ENCODE peak calls at places on chromosomes 7 and 10, in four cellular contexts. B is AG09319, Y is kidney epithelial cell, J is fibroblast of pulmonary artery. E is an unnamed sample.

GRCh38 chr10:9302142-9302746 is 1247.8 kb downstream of the GATA3 start:
- DNase-seq in B (peak), Y (peak), J (peak), E (peak)

GRCh38 chr10:132142396-132143161 is 44.2 kb upstream of the DPYSL4 start:
- DNase-seq in B (no peak), Y (no peak), J (peak), E (no peak)

GRCh38 chr7:21448974-21449373 is 21.1 kb downstream of the SP4 start:
- DNase-seq in B (no peak), Y (no peak), J (no peak), E (no peak)

GRCh38 chr10:79581044-79581443 is 20.8 kb upstream of the SFTPA2 start:
- DNase-seq in B (no peak), Y (no peak), J (no peak), E (no peak)

GRCh38 chr10:86248062-86248461 is 118.5 kb downstream of the GRID1 start:
- DNase-seq in B (no peak), Y (no peak), J (no peak), E (no peak)

GRCh38 chr7:7323352-7323751 is 141.0 kb downstream of the C1GALT1 start:
- DNase-seq in B (no peak), Y (peak), J (no peak), E (peak)

GRCh38 chr10:70899096-70899495 is 10.7 kb upstream of the PCBD1 start:
- DNase-seq in B (no peak), Y (no peak), J (no peak), E (no peak)

GRCh38 chr10:127046975-127047877 is 142.0 kb downstream of the DOCK1 start:
- DNase-seq in B (no peak), Y (no peak), J (peak), E (no peak)

GRCh38 chr10:85642082-85642420 is 724.5 kb downstream of the GRID1 start:
- DNase-seq in B (no peak), Y (no peak), J (peak), E (no peak)

GRCh38 chr10:60818134-60818770 is 40.0 kb downstream of the CDK1 start:
- DNase-seq in B (no peak), Y (no peak), J (peak), E (no peak)

GRCh38 chr7:44477063-44477830 is 13.2 kb downstream of the NUDCD3 start:
- DNase-seq in B (peak), Y (no peak), J (peak), E (peak)

GRCh38 chr10:81817611-81818160 is 57.3 kb upstream of the NRG3 start:
- DNase-seq in B (no peak), Y (no peak), J (no peak), E (no peak)

GRCh38 chr10:6140141-6140841 is 51.5 kb downstream of the RBM17 start:
- DNase-seq in B (no peak), Y (no peak), J (no peak), E (no peak)

GRCh38 chr7:75565129-75565528 is 73.0 kb downstream of the SPDYE5 start:
- DNase-seq in B (peak), Y (peak), J (peak), E (peak)

GRCh38 chr10:48458662-48459048 is 146.2 kb downstream of the ARHGAP22 start:
- DNase-seq in B (no peak), Y (no peak), J (no peak), E (no peak)

DNA sequence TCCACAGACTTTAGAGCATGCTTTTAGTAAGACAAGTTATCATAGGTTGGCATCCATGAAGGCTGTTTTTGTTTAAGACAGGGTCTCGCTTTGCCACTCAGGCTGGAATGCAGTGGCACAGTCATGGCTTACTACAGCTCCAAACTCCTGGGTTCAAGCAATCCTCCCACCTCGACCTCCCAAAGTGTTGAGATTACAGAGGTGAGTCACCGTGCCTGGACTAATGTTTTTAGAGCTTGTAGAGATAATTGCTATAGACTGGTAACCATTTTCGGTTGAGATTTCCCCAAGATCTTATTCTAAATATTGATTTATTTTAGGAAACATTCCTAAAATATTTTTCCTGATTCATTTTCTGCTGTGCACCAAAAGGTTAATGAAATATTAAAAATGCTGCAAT is 5.4 kb upstream of the ZNF398 start:
- DNase-seq in B (no peak), Y (no peak), J (no peak), E (no peak)
- TF ChIP-seq CTCF in B (no peak), Y (no peak), J (no peak), E (no peak)

GRCh38 chr10:49592726-49593563 is 17.2 kb upstream of the SLC18A3 start:
- DNase-seq in B (no peak), Y (no peak), J (peak), E (no peak)
- TF ChIP-seq CTCF in B (peak), Y (peak), J (peak), E (peak)

DNA sequence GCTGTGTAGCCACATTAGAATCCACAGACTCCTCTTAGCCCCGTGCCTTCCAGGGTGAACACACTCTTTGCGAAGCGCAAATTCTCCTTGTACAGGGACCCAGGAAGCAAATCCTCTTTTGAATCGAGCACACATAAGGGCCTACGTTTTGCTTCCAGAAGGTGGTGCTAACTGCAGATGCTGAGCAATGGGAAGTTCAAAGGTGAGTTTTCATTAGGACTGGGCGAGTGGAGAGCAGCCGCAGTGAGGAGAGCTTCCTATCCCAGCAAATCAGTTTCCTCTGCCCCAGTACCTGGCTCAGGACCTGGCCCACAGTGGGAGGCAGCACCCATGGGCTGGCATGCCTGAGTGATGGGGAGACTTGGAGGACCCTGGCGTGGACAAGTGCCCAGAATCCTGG is 23.5 kb upstream of the GPR26 start:
- DNase-seq in B (no peak), Y (no peak), J (no peak), E (no peak)
- TF ChIP-seq CTCF in B (no peak), Y (peak), J (no peak), E (peak)

GRCh38 chr7:92255308-92255707 is 9.5 kb downstream of the ANKIB1 start:
- DNase-seq in B (peak), Y (no peak), J (peak), E (no peak)
- TF ChIP-seq CTCF in B (no peak), Y (no peak), J (no peak), E (no peak)

DNA sequence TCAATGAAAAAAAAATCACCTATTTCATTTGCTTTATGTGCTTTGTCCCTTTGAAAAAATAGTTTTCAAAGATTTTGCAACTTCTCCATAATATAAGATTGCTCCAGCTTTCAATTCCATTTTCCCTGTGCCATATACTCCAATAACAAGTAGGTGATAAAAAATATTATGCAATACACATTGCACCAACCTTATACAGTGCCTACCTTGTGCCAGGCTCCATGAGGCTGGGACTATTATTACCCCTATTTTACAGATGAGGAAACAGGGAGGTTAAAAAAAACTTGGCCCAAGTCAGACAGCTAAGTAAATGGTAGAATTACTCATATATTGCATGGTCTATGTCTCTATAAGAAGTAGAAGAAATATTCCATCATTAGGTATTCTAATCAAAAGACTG is 57.8 kb downstream of the BRAF start:
- DNase-seq in B (no peak), Y (no peak), J (no peak), E (no peak)
- TF ChIP-seq CTCF in B (no peak), Y (no peak), J (no peak), E (no peak)

GRCh38 chr7:92360387-92360786 is 86.9 kb upstream of the GATAD1 start:
- DNase-seq in B (no peak), Y (no peak), J (peak), E (no peak)
- TF ChIP-seq CTCF in B (no peak), Y (no peak), J (no peak), E (no peak)

GRCh38 chr7:155298834-155299538 is 1.3 kb downstream of the INSIG1 start:
- DNase-seq in B (peak), Y (peak), J (peak), E (peak)
- TF ChIP-seq CTCF in B (no peak), Y (no peak), J (no peak), E (no peak)

GRCh38 chr7:98834949-98835348 is 34.9 kb downstream of the TMEM130 start:
- DNase-seq in B (no peak), Y (no peak), J (no peak), E (no peak)

GRCh38 chr7:98840604-98841508 is 29.0 kb downstream of the TMEM130 start:
- DNase-seq in B (no peak), Y (peak), J (peak), E (no peak)

GRCh38 chr7:98837632-98837972 is 32.2 kb downstream of the TMEM130 start:
- DNase-seq in B (no peak), Y (no peak), J (no peak), E (no peak)

GRCh38 chr7:98840096-98840495 is 29.7 kb downstream of the TMEM130 start:
- DNase-seq in B (no peak), Y (no peak), J (no peak), E (no peak)

GRCh38 chr7:98836811-98837631 is 32.8 kb downstream of the TMEM130 start:
- DNase-seq in B (no peak), Y (no peak), J (peak), E (no peak)
- TF ChIP-seq CTCF in B (peak), Y (peak), J (peak), E (peak)

E was measured in epithelial cell of proximal tubule.